ENCODE peak calls at places on chromosomes 6 and 20, in four cellular contexts. P is OCI-LY7, H is progenitor cell of endocrine pancreas, B is testis. V is an unnamed sample.

GRCh38 chr6:27295301-27296079 is 16.6 kb downstream of the POM121L2 start:
- DNase-seq in P (no peak), H (no peak), B (no peak), V (no peak)

GRCh38 chr6:119330520-119330919 is 19.0 kb downstream of the MAN1A1 start:
- DNase-seq in H (no peak), B (no peak), P (peak), V (no peak)

GRCh38 chr20:37521091-37521771 is at the start of gene NNAT:
- DNase-seq in B (peak), P (no peak), H (peak), V (peak)

GRCh38 chr6:7239590-7239948 is 73.4 kb downstream of the SSR1 start:
- DNase-seq in H (no peak), P (no peak), B (no peak), V (no peak)

GRCh38 chr20:25511183-25511582 is 74.1 kb downstream of the NINL start:
- DNase-seq in H (no peak), P (no peak), B (no peak), V (no peak)

GRCh38 chr6:55836945-55837344 is 38.4 kb downstream of the BMP5 start:
- DNase-seq in H (no peak), B (peak), P (no peak), V (no peak)

GRCh38 chr6:158895661-158896060 is 76.5 kb upstream of the EZR start:
- DNase-seq in P (no peak), H (no peak), B (no peak), V (no peak)

GRCh38 chr6:44016131-44016870 is 111.0 kb downstream of the MRPL14 start:
- DNase-seq in P (no peak), B (no peak), H (no peak), V (no peak)

GRCh38 chr6:28651161-28651560 is 125.5 kb downstream of the GPX5 start:
- DNase-seq in H (no peak), B (no peak), P (no peak), V (no peak)

GRCh38 chr6:52725530-52726192 is 37.6 kb downstream of the GSTA2 start:
- DNase-seq in P (no peak), H (no peak), B (no peak), V (no peak)

GRCh38 chr6:40722081-40722480 is 134.9 kb upstream of the LRFN2 start:
- DNase-seq in H (no peak), B (no peak), P (no peak), V (no peak)

GRCh38 chr20:13186043-13186774 is 34.9 kb upstream of the ISM1 start:
- DNase-seq in P (no peak), B (no peak), H (no peak), V (no peak)

GRCh38 chr6:78561015-78561414 is 306.3 kb upstream of the IRAK1BP1 start:
- DNase-seq in B (no peak), P (no peak), H (no peak), V (no peak)

GRCh38 chr6:16849280-16850210 is 88.3 kb upstream of the ATXN1 start:
- DNase-seq in H (no peak), B (no peak), P (no peak), V (no peak)

GRCh38 chr6:138757131-138757530 is 16.4 kb upstream of the CCDC28A start:
- DNase-seq in H (no peak), B (no peak), P (no peak), V (no peak)

GRCh38 chr6:169800116-169800667 is 48.8 kb downstream of the ERMARD start:
- DNase-seq in P (no peak), B (no peak), H (no peak), V (no peak)

GRCh38 chr20:41738584-41739193 is 120.5 kb upstream of the CHD6 start:
- DNase-seq in B (peak), H (peak), P (peak), V (no peak)

GRCh38 chr20:48359692-48360337 is 468.0 kb downstream of the PREX1 start:
- DNase-seq in H (no peak), B (no peak), P (peak), V (no peak)

GRCh38 chr6:161249327-161249726 is 24.5 kb downstream of the AGPAT4 start:
- DNase-seq in H (no peak), B (no peak), P (no peak), V (no peak)

GRCh38 chr6:2749972-2750600 is 636 bp downstream of the MYLK4 start:
- DNase-seq in H (peak), B (peak), P (peak), V (no peak)

GRCh38 chr6:157763129-157763893 is 59.7 kb upstream of the SNX9 start:
- DNase-seq in P (no peak), H (no peak), B (peak), V (no peak)

GRCh38 chr6:38272222-38272621 is 367.5 kb downstream of the BTBD9 start:
- DNase-seq in H (no peak), P (no peak), B (no peak), V (no peak)
- TF ChIP-seq CTCF in H (no peak), P (no peak), B (no peak), V (no peak)

GRCh38 chr20:32470025-32470861 is 112.1 kb downstream of the ASXL1 start:
- DNase-seq in B (no peak), P (peak), H (no peak), V (no peak)
- TF ChIP-seq CTCF in B (no peak), P (peak), H (peak), V (peak)

DNA sequence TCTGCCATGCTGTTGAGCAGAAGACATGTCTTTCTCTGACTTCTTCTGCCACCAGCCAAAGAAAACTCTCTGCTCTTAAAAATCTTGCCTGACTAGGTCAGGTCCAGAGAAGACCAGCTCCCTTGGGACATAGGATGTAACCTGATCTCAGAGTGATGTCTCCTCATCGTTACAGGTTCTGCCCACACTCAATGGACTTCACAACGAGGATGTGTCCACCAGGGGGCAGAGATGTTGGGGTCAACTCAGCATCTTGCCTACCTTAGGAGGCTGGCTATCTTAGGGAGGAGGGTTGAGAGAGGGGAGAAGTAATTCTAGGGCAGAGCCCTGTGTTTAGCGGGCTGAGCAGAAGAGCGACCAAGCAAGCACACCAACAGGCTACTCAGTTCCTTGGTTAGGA is 207.6 kb upstream of the CDH4 start:
- DNase-seq in P (no peak), B (no peak), H (no peak), V (no peak)
- TF ChIP-seq CTCF in P (no peak), B (no peak), H (no peak), V (no peak)

DNA sequence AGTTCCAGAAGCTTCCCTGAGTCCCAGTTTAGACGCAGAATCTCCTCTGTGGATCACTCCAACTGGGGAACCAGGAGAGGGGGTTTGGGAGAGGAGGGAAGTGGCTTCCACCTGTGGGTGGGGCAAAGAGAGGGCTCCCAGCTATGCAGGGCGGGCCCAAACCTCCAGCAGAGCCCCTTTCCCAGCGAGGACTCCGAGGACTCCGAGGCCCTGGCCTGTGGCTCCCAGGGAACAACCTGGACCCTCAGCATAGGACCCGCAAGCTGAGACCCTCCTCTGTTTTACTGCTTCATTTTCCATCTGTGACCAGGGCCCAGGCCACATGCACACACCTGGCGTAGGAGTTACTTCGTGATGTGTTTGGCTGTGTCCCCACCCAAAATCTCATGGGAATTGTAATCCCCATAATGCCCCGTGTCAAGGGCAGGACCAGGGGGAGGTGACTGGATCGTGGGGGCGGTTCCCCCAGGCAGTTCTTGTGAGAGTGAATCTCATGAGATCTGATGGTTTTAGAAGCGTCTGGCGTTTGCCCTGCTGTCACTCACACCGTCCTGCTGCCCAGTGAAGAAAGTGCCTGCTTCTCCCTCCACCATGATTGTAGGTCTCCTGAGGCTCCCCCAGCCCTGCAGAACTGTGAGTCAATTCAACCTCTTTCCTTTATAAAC is 27.9 kb downstream of the NTSR1 start:
- DNase-seq in P (no peak), H (no peak), B (no peak), V (no peak)
- TF ChIP-seq CTCF in P (no peak), H (no peak), B (no peak), V (no peak)

GRCh38 chr6:79672631-79673065 is 41.5 kb downstream of the SH3BGRL2 start:
- DNase-seq in P (no peak), H (no peak), B (no peak), V (no peak)
- TF ChIP-seq CTCF in P (peak), H (peak), B (peak), V (peak)

GRCh38 chr6:168162366-168162765 is 83.4 kb upstream of the FRMD1 start:
- DNase-seq in H (no peak), B (no peak), P (no peak), V (no peak)

GRCh38 chr6:168161371-168161750 is 82.3 kb upstream of the FRMD1 start:
- DNase-seq in H (no peak), P (no peak), B (no peak), V (no peak)

GRCh38 chr6:168165373-168165772 is 86.4 kb upstream of the FRMD1 start:
- DNase-seq in P (no peak), B (no peak), H (no peak), V (no peak)

GRCh38 chr6:168164462-168165061 is 85.5 kb upstream of the FRMD1 start:
- DNase-seq in H (no peak), B (no peak), P (no peak), V (no peak)

GRCh38 chr6:168163096-168163731 is 84.2 kb upstream of the FRMD1 start:
- DNase-seq in H (no peak), B (no peak), P (no peak), V (no peak)
- TF ChIP-seq CTCF in H (no peak), B (no peak), P (no peak), V (no peak)

GRCh38 chr20:9215539-9215938 is 146.7 kb downstream of the PLCB4 start:
- DNase-seq in P (peak), B (no peak), H (no peak), V (no peak)
- TF ChIP-seq CTCF in P (peak), B (no peak), H (peak), V (peak)

GRCh38 chr20:22385602-22386299 is 198.6 kb downstream of the FOXA2 start:
- DNase-seq in B (no peak), H (no peak), P (no peak), V (no peak)
- TF ChIP-seq CTCF in B (no peak), H (peak), P (peak), V (no peak)

GRCh38 chr20:17659801-17660200 is 22.2 kb downstream of the RRBP1 start:
- DNase-seq in H (no peak), P (no peak), B (no peak), V (no peak)
- TF ChIP-seq CTCF in H (peak), P (peak), B (no peak), V (no peak)

DNA sequence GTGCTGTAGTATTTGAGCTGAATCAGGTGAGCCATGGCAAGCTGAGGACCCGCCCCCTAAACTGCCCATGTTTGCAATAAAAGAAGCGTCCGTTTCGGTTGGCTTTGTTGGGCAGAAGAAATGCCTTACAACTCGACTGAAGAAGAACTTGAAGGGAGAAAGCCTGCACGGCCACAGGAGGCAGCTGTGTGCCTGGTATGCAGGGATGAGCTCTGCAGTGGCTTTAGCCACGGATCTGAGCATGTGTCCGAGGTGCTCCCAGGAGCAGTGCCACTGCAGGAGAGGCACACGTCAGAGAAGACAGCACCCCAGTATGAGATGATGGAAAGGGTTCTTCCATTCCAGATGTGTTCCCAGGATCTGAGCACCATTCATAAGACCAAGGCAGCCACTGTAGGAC is 23.5 kb downstream of the KIZ start:
- DNase-seq in P (no peak), B (no peak), H (no peak), V (no peak)
- TF ChIP-seq CTCF in P (no peak), B (no peak), H (no peak), V (no peak)